ENCODE peak calls at places on chromosomes 16 and 17, in ten cellular contexts. T is head of caudate nucleus, Q is sciatic nerve, B is caudate nucleus, W is HCEC 1CT, D is GM18507, F is psoas muscle, R is left cardiac atrium, O is upper lobe of right lung, I is iPS-NIHi11. J is an unnamed sample.
A peak's percentile ranks its signal among the peaks of the same experiment; 100 is the strongest.

GRCh38 chr16:52535076-52535475 is 11.9 kb downstream of the TOX3 start:
- DNase-seq in T (no peak), Q (no peak), B (no peak), W (no peak), D (no peak), F (no peak), R (no peak), O (no peak), I (no peak), J (no peak)

GRCh38 chr17:78133971-78134898 is 3.7 kb downstream of the TMC8 start:
- DNase-seq in T (no peak), Q (peak; percentile 66), B (no peak), W (no peak), D (no peak), F (no peak), R (peak; percentile 58), O (peak; percentile 80), I (peak; percentile 76), J (no peak)

GRCh38 chr17:71631483-71631882 is 489.3 kb upstream of the SOX9 start:
- DNase-seq in T (no peak), Q (no peak), B (no peak), W (peak; percentile 45), D (no peak), F (no peak), R (no peak), O (no peak), I (no peak), J (no peak)

GRCh38 chr17:55632893-55633292 is 89.8 kb downstream of the TMEM100 start:
- DNase-seq in T (no peak), Q (no peak), B (no peak), W (no peak), D (no peak), F (peak; percentile 18), R (no peak), O (no peak), I (no peak), J (no peak)

GRCh38 chr16:48050871-48051270 is 104.9 kb downstream of the ABCC12 start:
- DNase-seq in T (no peak), Q (no peak), B (no peak), W (no peak), D (no peak), F (no peak), R (no peak), O (no peak), I (no peak), J (no peak)

GRCh38 chr16:86921289-86921688 is 342.9 kb downstream of the FOXL1 start:
- DNase-seq in T (no peak), Q (no peak), B (no peak), W (no peak), D (no peak), F (no peak), R (no peak), O (no peak), I (no peak), J (no peak)

GRCh38 chr16:11133344-11133921 is 122.6 kb downstream of the SOCS1 start:
- DNase-seq in T (no peak), Q (peak; percentile 86), B (no peak), W (peak; percentile 94), D (no peak), F (peak; percentile 76), R (peak; percentile 85), O (peak; percentile 82), I (peak; percentile 50), J (no peak)

GRCh38 chr17:36994438-36994837 is 45.7 kb downstream of the AATF start:
- DNase-seq in T (no peak), Q (no peak), B (no peak), W (peak; percentile 13), D (no peak), F (no peak), R (no peak), O (no peak), I (no peak), J (no peak)

GRCh38 chr16:60636117-60636516 is 1400.1 kb downstream of the CDH8 start:
- DNase-seq in T (no peak), Q (no peak), B (no peak), W (no peak), D (no peak), F (no peak), R (no peak), O (no peak), I (no peak), J (no peak)

GRCh38 chr16:55542459-55543082 is 23.9 kb upstream of the CAPNS2 start:
- DNase-seq in T (no peak), Q (no peak), B (no peak), W (peak; percentile 69), D (no peak), F (no peak), R (no peak), O (no peak), I (no peak), J (no peak)

GRCh38 chr16:12899529-12900168 is 1.7 kb upstream of the SHISA9 start:
- DNase-seq in T (no peak), Q (no peak), B (no peak), W (no peak), D (no peak), F (no peak), R (no peak), O (no peak), I (no peak), J (no peak)

GRCh38 chr17:1713878-1714487 is 3.8 kb upstream of the TLCD2 start:
- DNase-seq in T (no peak), Q (no peak), B (no peak), W (peak; percentile 43), D (no peak), F (no peak), R (no peak), O (peak; percentile 71), I (peak; percentile 66), J (no peak)

GRCh38 chr16:49410226-49410625 is 36.6 kb downstream of the C16orf78 start:
- DNase-seq in T (no peak), Q (peak; percentile 31), B (no peak), W (no peak), D (no peak), F (no peak), R (no peak), O (no peak), I (no peak), J (no peak)

GRCh38 chr16:54125751-54126655 is 160.6 kb downstream of the IRX3 start:
- DNase-seq in T (no peak), Q (no peak), B (no peak), W (no peak), D (no peak), F (no peak), R (no peak), O (no peak), I (no peak), J (no peak)

GRCh38 chr16:69917739-69918138 is 33.4 kb upstream of the CLEC18A start:
- DNase-seq in T (no peak), Q (peak; percentile 86), B (no peak), W (peak; percentile 89), D (no peak), F (peak; percentile 63), R (peak; percentile 54), O (no peak), I (peak; percentile 63), J (no peak)

GRCh38 chr17:47741109-47741792 is 8.2 kb downstream of the TBX21 start:
- DNase-seq in T (no peak), Q (peak; percentile 32), B (no peak), W (no peak), D (no peak), F (no peak), R (no peak), O (no peak), I (peak; percentile 2), J (no peak)

GRCh38 chr16:12573730-12574383 is 229.8 kb downstream of the CPPED1 start:
- DNase-seq in T (peak; percentile 69), Q (peak; percentile 60), B (peak; percentile 13), W (peak; percentile 37), D (peak; percentile 14), F (no peak), R (peak; percentile 45), O (no peak), I (peak; percentile 85), J (no peak)

GRCh38 chr16:15653227-15653626 is 3.2 kb downstream of the NDE1 start:
- DNase-seq in T (peak; percentile 24), Q (peak; percentile 26), B (no peak), W (peak; percentile 89), D (no peak), F (no peak), R (no peak), O (no peak), I (no peak), J (no peak)

GRCh38 chr16:67613808-67614207 is 31.1 kb upstream of the CARMIL2 start:
- DNase-seq in T (no peak), Q (no peak), B (no peak), W (no peak), D (no peak), F (no peak), R (no peak), O (no peak), I (peak; percentile 49), J (no peak)

GRCh38 chr17:48492401-48493298 is 38.2 kb downstream of the HOXB1 start:
- DNase-seq in T (peak; percentile 16), Q (peak; percentile 84), B (no peak), W (peak; percentile 76), D (peak; percentile 71), F (peak; percentile 76), R (peak; percentile 70), O (peak; percentile 84), I (peak; percentile 84), J (no peak)

GRCh38 chr17:78817123-78817522 is 23.5 kb downstream of the USP36 start:
- DNase-seq in T (no peak), Q (no peak), B (no peak), W (no peak), D (no peak), F (no peak), R (no peak), O (no peak), I (no peak), J (no peak)

GRCh38 chr17:42053701-42054100 is 3.3 kb upstream of the C17orf113 start:
- DNase-seq in T (no peak), Q (no peak), B (no peak), W (no peak), D (no peak), F (no peak), R (no peak), O (no peak), I (no peak), J (no peak)

GRCh38 chr17:18008496-18009268 is 30.3 kb downstream of the ATPAF2 start:
- DNase-seq in T (no peak), Q (no peak), B (no peak), W (peak; percentile 84), D (no peak), F (no peak), R (no peak), O (no peak), I (no peak), J (no peak)

GRCh38 chr17:42169351-42169750 is 11.6 kb downstream of the KCNH4 start:
- DNase-seq in T (no peak), Q (no peak), B (no peak), W (no peak), D (no peak), F (no peak), R (no peak), O (no peak), I (no peak), J (no peak)

GRCh38 chr17:78899361-78900260 is 3.4 kb downstream of the CEP295NL start:
- DNase-seq in T (peak; percentile 75), Q (no peak), B (no peak), W (no peak), D (no peak), F (no peak), R (peak; percentile 56), O (peak; percentile 85), I (peak; percentile 68), J (no peak)

GRCh38 chr17:40259505-40259904 is 28.2 kb upstream of the CDC6 start:
- DNase-seq in T (no peak), Q (no peak), B (no peak), W (no peak), D (no peak), F (no peak), R (no peak), O (no peak), I (no peak), J (no peak)

GRCh38 chr16:46404028-46404427 is 217.2 kb downstream of the SHCBP1 start:
- DNase-seq in T (no peak), Q (no peak), B (no peak), W (no peak), D (no peak), F (no peak), R (no peak), O (no peak), I (no peak), J (no peak)

GRCh38 chr17:50272711-50273653 is 1.3 kb upstream of the TMEM92 start:
- DNase-seq in T (peak; percentile 43), Q (peak; percentile 82), B (no peak), W (peak; percentile 39), D (peak; percentile 39), F (peak; percentile 55), R (peak; percentile 64), O (peak; percentile 84), I (peak; percentile 92), J (peak; percentile 8)